ENCODE peak calls at places on chromosomes 4 and X, in eight cellular contexts. D is H1, P is SK-N-SH, M is K562, B is HepG2, H is GM12878, Z is endothelial cell of umbilical vein, I is HCT116. C is an unnamed sample. For H3K36me3, the result is how much of the 10 kb centered on the place peaks cover.

GRCh38 chrX:43880439-43880838 is 1.8 kb downstream of the MAOB start:
- DNase-seq in H (no peak), I (peak), B (no peak), D (no peak), Z (no peak), P (no peak), M (no peak), C (no peak)

GRCh38 chrX:115936008-115936407 is 234.5 kb upstream of the AGTR2 start:
- DNase-seq in D (no peak), I (no peak), H (no peak), Z (no peak), M (no peak), B (no peak), P (no peak), C (peak)

GRCh38 chr4:79684516-79684915 is 276.5 kb upstream of the GK2 start:
- DNase-seq in P (no peak), M (no peak), H (no peak), B (no peak), Z (no peak), D (no peak), I (no peak), C (no peak)

GRCh38 chr4:107777890-107778289 is 46.8 kb upstream of the SGMS2 start:
- DNase-seq in I (no peak), B (no peak), H (no peak), M (no peak), P (no peak), D (no peak), Z (no peak), C (no peak)

GRCh38 chr4:148333265-148333664 is 108.9 kb downstream of the NR3C2 start:
- DNase-seq in D (no peak), P (no peak), M (no peak), B (no peak), I (no peak), H (no peak), Z (no peak), C (no peak)

GRCh38 chr4:3870567-3870962 is 104.4 kb downstream of the ADRA2C start:
- DNase-seq in Z (no peak), P (no peak), B (no peak), I (no peak), M (no peak), H (no peak), D (no peak), C (no peak)

GRCh38 chr4:6324999-6325790 is 55.5 kb downstream of the WFS1 start:
- DNase-seq in I (no peak), B (no peak), D (no peak), Z (peak), M (no peak), H (no peak), P (no peak), C (peak)

GRCh38 chrX:130523460-130524394 is 121.9 kb downstream of the RBMX2 start:
- DNase-seq in M (peak), D (peak), B (no peak), I (no peak), Z (peak), H (no peak), P (peak), C (peak)

GRCh38 chr4:111330786-111331185 is 707.9 kb upstream of the PITX2 start:
- DNase-seq in B (no peak), P (no peak), H (no peak), I (no peak), M (no peak), D (no peak), Z (no peak), C (no peak)

GRCh38 chr4:124936427-124936826 is 223.9 kb upstream of the ANKRD50 start:
- DNase-seq in M (no peak), B (no peak), I (no peak), D (no peak), H (no peak), Z (no peak), P (peak), C (no peak)

GRCh38 chr4:103306870-103307345 is 108.8 kb upstream of the CENPE start:
- DNase-seq in Z (no peak), I (no peak), D (no peak), B (peak), M (no peak), P (peak), H (no peak), C (peak)

GRCh38 chrX:130575831-130576404 is 174.1 kb downstream of the RBMX2 start:
- DNase-seq in P (peak), I (peak), B (peak), H (no peak), M (peak), D (peak), Z (peak), C (peak)

GRCh38 chrX:47247206-47247998 is 14.6 kb downstream of the USP11 start:
- DNase-seq in B (no peak), D (no peak), P (peak), I (no peak), H (no peak), Z (no peak), M (no peak), C (no peak)

GRCh38 chr4:1291091-1291490 is 1.4 kb downstream of the MAEA start:
- DNase-seq in B (no peak), M (peak), D (no peak), Z (no peak), I (no peak), H (no peak), P (no peak), C (no peak)

GRCh38 chr4:118957683-118958082 is 69.0 kb downstream of the SYNPO2 start:
- DNase-seq in B (no peak), M (peak), P (no peak), D (no peak), H (no peak), Z (no peak), I (no peak), C (no peak)

GRCh38 chr4:87677731-87678130 is 27.7 kb downstream of the DMP1 start:
- DNase-seq in M (no peak), H (peak), I (no peak), D (no peak), Z (no peak), B (no peak), P (no peak), C (no peak)

GRCh38 chr4:82901129-82901718 is 689 bp downstream of the THAP9 start:
- DNase-seq in I (no peak), Z (no peak), D (no peak), H (no peak), P (no peak), B (no peak), M (no peak), C (no peak)
- TF ChIP-seq POLR2AphosphoS5 in I (no peak), Z (no peak), D (no peak), H (peak), P (peak), B (no peak), M (no peak), C (no peak)

DNA sequence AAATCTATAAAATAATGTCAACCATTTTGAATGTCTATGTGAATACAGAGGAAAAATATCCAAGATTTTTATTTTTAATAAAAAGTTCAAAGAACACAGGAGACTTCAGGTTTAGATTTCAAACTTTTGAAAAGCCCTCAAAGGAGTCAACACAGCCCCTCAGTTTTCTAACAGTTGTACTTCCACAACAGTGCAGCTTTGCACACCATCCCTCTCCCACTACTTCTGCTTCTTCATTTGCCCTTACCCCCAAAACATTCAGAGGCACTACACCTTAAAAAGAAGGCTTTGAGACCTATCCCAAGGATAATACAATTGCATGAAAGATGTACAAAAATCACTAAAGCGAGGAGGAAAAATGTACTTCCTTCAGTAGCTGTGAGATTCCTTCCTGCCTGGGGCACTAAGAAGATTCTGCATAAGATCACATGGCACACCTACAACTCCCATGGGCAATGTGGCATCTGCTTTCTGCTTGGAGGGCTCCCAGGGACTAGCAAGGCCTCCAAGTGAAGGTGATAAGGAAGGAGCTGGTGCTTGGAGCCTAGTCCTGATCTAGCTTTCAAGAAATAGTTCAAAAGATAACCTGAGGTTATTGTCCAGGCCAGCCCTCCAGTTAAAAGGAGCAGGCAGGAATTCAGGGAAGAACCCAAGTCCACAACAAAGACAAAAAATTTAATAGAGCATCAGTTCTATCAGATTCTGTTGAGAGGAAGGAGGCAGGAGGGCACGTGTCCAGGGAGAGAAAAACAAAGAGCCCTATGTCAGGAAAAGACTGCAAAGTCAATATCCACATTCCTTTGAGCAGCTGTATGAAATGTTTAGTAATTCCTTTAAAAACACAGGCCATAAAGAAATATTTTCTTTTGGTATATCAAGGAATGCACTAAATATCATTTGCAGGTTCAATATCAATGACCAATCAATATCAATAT is 19.1 kb downstream of the ARAP2 start:
- DNase-seq in H (no peak), D (no peak), B (peak), I (no peak), P (no peak), M (no peak), Z (no peak), C (no peak)
- H2AFZ ChIP-seq in H (peak), D (peak), B (no peak), I (no peak), P (no peak), M (no peak), Z (no peak), C (peak)

DNA sequence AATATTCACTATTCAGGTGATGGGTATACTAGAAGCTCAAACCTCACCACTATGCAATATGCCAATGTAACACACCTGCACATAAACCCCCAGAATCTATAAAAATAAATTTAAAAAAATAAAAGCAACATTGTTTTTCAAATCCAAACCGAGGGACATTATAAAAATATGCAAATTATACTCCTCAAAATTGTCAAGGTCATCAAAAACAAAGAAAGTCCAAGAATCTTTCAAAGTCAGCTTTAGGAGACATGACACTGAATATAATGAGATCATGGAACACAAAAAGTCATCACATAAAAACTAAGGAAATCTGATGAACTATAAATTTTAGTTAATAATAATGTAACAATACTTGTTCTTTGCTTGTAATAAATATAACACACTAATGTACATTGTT is 43.2 kb upstream of the AR start:
- DNase-seq in D (no peak), H (no peak), P (no peak), Z (no peak), M (no peak), B (no peak), I (no peak), C (no peak)
- H3K36me3 ChIP-seq in D (under half), H (under half), P (under half), Z (under half), M (under half), B (under half), I (under half), C (under half)

GRCh38 chrX:49184294-49185061 is 1.7 kb downstream of the PRICKLE3 start:
- DNase-seq in Z (peak), M (peak), D (peak), P (no peak), H (no peak), I (peak), B (no peak), C (peak)
- TF ChIP-seq POLR2AphosphoS5 in Z (no peak), M (peak), D (peak), P (no peak), H (peak), I (peak), B (no peak), C (peak)

DNA sequence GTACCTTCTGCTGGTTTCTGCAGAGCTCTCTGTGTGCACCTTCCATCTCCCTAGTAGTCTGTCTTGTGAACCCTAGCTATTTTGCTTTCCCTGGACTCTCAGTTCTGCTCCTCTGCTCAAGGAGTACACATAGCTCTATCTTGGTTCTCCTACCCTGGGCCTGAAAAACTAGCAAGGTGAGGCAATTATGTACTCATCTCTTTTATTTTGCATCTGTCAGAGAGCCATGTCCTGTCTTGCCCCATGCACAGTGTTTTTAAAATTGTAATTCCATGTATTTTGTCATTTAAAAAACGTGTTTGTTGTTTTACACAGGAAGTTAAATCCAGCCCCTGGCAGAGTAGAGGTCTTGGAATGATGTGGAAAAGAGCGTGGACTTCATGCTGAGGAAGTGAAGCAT is 684.9 kb upstream of the CPEB2 start:
- DNase-seq in Z (no peak), P (no peak), D (no peak), M (no peak), H (no peak), I (no peak), B (no peak), C (no peak)
- H2AFZ ChIP-seq in Z (no peak), P (no peak), D (no peak), M (no peak), H (no peak), I (no peak), B (no peak), C (peak)

GRCh38 chrX:13067842-13068241 is 23.4 kb upstream of the FAM9C start:
- DNase-seq in P (no peak), D (no peak), I (no peak), Z (no peak), M (no peak), H (no peak), B (no peak), C (no peak)

GRCh38 chrX:13064599-13065143 is 20.3 kb upstream of the FAM9C start:
- DNase-seq in I (no peak), Z (no peak), D (no peak), M (no peak), P (no peak), B (no peak), H (no peak), C (no peak)

GRCh38 chrX:13069771-13070410 is 25.5 kb upstream of the FAM9C start:
- DNase-seq in B (no peak), M (peak), Z (peak), D (no peak), H (no peak), P (no peak), I (no peak), C (no peak)

GRCh38 chrX:13066391-13066790 is 22.0 kb upstream of the FAM9C start:
- DNase-seq in Z (no peak), B (no peak), H (no peak), I (no peak), D (no peak), M (no peak), P (no peak), C (no peak)

GRCh38 chrX:13068651-13069050 is 24.2 kb upstream of the FAM9C start:
- DNase-seq in B (no peak), D (no peak), P (no peak), H (no peak), M (no peak), I (no peak), Z (no peak), C (no peak)
- H3K36me3 ChIP-seq in B (under half), D (under half), P (under half), H (under half), M (under half), I (under half), Z (under half), C (under half)

GRCh38 chr4:28443371-28443770 is 1582.7 kb downstream of the STIM2 start:
- DNase-seq in B (no peak), I (no peak), H (no peak), M (no peak), D (no peak), Z (no peak), P (no peak), C (no peak)

GRCh38 chr4:28449080-28449479 is 1588.4 kb downstream of the STIM2 start:
- DNase-seq in Z (no peak), P (no peak), I (no peak), M (no peak), H (no peak), D (no peak), B (no peak), C (no peak)

GRCh38 chr4:28444886-28445496 is 1584.3 kb downstream of the STIM2 start:
- DNase-seq in H (no peak), D (no peak), I (no peak), B (no peak), M (no peak), P (no peak), Z (peak), C (no peak)

DNA sequence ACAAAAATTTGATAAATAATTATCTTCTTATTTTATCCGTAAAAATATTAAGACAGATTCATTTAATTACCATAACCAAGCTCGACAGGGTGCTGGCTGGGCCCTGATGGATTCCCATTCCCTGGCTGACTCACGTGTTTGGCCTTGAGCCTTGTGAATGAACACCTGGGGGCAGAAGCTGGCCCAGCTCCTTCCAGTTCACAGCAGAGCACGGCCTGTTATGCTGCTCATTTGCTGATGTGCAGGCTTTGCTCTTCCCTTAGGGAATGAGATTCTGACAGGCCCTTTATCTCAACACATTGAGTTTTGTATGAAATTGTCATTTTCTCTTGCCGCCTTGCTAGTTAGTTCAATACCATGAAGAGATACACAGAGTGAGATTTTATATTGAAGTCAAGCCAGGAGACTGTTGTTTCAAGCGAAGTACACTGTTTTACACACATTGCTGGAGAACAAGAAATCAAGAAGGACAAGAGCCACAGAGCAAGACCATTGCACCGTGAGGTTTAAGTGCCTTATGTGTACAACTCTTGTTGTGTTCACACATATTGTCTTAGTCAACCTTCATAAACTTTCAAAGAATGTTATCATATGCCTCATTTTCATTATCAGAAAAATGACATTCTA is 1583.3 kb downstream of the STIM2 start:
- DNase-seq in P (no peak), B (no peak), M (no peak), Z (no peak), D (no peak), I (no peak), H (no peak), C (peak)
- TF ChIP-seq POLR2AphosphoS5 in P (no peak), B (no peak), M (no peak), Z (no peak), D (no peak), I (no peak), H (no peak), C (no peak)

DNA sequence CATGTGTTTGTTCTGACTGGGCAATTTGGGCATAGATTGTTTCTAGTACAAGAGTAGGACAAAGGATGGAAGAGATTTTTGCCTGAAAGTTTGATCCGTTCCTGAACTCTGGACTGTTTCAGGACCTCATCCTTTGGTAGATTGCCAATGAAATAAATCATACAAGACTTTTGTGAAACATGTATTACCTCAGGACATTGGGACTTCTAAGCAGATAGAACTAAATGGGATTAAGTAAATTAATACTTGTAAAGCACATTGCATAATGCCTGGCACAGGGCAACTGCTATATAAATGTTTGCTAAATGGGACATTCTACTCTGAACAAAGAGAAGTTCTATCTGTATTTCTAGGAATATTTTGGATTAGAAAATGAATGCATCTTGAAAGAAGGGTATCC is 164.8 kb upstream of the RPS6KA3 start:
- DNase-seq in B (peak), Z (no peak), M (no peak), D (no peak), I (no peak), P (no peak), H (no peak), C (no peak)
- H2AFZ ChIP-seq in B (no peak), Z (no peak), M (no peak), D (no peak), I (no peak), P (no peak), H (no peak), C (no peak)

DNA sequence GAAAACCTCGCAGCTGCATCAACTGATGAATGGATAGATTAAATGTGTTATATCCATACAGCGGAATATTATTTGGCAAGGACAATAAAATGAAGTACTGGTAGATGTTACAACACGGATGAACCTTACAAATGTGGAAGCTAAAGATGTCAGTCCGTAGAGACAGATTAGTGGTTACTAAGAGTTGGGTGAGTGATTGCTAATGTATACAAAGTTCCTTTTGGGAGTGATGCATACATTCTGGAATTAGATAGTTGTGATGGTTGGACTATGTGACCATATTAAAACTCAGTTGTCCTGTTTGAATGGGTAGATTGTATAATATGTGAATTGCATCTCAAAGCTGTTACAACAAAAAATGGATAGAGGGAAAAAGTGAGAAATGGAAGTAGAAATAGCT is 2.8 kb downstream of the FIP1L1 start:
- DNase-seq in I (no peak), B (no peak), Z (no peak), D (no peak), M (no peak), P (no peak), H (no peak), C (no peak)
- H3K36me3 ChIP-seq in I (under half), B (under half), Z (under half), D (under half), M (half or more), P (under half), H (under half), C (under half)

C was measured in GM23338.